ENCODE peak calls at places on chromosomes 2 and 18, in five cellular contexts. One of them, this sample, is unnamed.

GRCh38 chr2:71796174-71796592 is 342.8 kb downstream of the DYSF start:
- DNase-seq in Calu3: no peak
- DNase-seq in Peyer's patch: no peak
- DNase-seq in astrocyte of the spinal cord: peak
- DNase-seq in right lobe of liver: no peak
- DNase-seq in this sample: peak

GRCh38 chr2:27954771-27955384 is 64.3 kb downstream of the BABAM2 start:
- DNase-seq in Calu3: peak
- DNase-seq in Peyer's patch: peak
- DNase-seq in astrocyte of the spinal cord: peak
- DNase-seq in right lobe of liver: no peak
- DNase-seq in this sample: peak

GRCh38 chr2:24873619-24874018 is 46.4 kb downstream of the ADCY3 start:
- DNase-seq in Calu3: no peak
- DNase-seq in Peyer's patch: no peak
- DNase-seq in astrocyte of the spinal cord: no peak
- DNase-seq in right lobe of liver: no peak
- DNase-seq in this sample: no peak

GRCh38 chr2:147224070-147224469 is 620.8 kb upstream of the ACVR2A start:
- DNase-seq in Calu3: no peak
- DNase-seq in Peyer's patch: no peak
- DNase-seq in astrocyte of the spinal cord: no peak
- DNase-seq in right lobe of liver: no peak
- DNase-seq in this sample: no peak

GRCh38 chr18:80074183-80074582 is 34.9 kb upstream of the ADNP2 start:
- DNase-seq in Calu3: no peak
- DNase-seq in Peyer's patch: no peak
- DNase-seq in astrocyte of the spinal cord: no peak
- DNase-seq in right lobe of liver: no peak
- DNase-seq in this sample: no peak

GRCh38 chr2:199933466-199933865 is 21.8 kb downstream of the TYW5 start:
- DNase-seq in Calu3: no peak
- DNase-seq in Peyer's patch: no peak
- DNase-seq in astrocyte of the spinal cord: no peak
- DNase-seq in right lobe of liver: no peak
- DNase-seq in this sample: no peak

GRCh38 chr18:34802938-34803337 is 92.8 kb downstream of the DTNA start:
- DNase-seq in Calu3: no peak
- DNase-seq in Peyer's patch: no peak
- DNase-seq in astrocyte of the spinal cord: peak
- DNase-seq in right lobe of liver: no peak
- DNase-seq in this sample: no peak

GRCh38 chr18:11889284-11889683 is 18.8 kb downstream of the MPPE1 start:
- DNase-seq in Calu3: no peak
- DNase-seq in Peyer's patch: no peak
- DNase-seq in astrocyte of the spinal cord: no peak
- DNase-seq in right lobe of liver: no peak
- DNase-seq in this sample: no peak

GRCh38 chr18:49443837-49444236 is 16.6 kb downstream of the DYM start:
- DNase-seq in Calu3: no peak
- DNase-seq in Peyer's patch: no peak
- DNase-seq in astrocyte of the spinal cord: no peak
- DNase-seq in right lobe of liver: no peak
- DNase-seq in this sample: no peak

GRCh38 chr2:192499476-192499875 is 304.7 kb upstream of the TMEFF2 start:
- DNase-seq in Calu3: no peak
- DNase-seq in Peyer's patch: no peak
- DNase-seq in astrocyte of the spinal cord: peak
- DNase-seq in right lobe of liver: no peak
- DNase-seq in this sample: no peak

GRCh38 chr2:12764075-12764722 is 47.5 kb downstream of the TRIB2 start:
- DNase-seq in Calu3: no peak
- DNase-seq in Peyer's patch: no peak
- DNase-seq in astrocyte of the spinal cord: peak
- DNase-seq in right lobe of liver: no peak
- DNase-seq in this sample: no peak

GRCh38 chr18:27861539-27861938 is 315.4 kb downstream of the CDH2 start:
- DNase-seq in Calu3: no peak
- DNase-seq in Peyer's patch: no peak
- DNase-seq in astrocyte of the spinal cord: no peak
- DNase-seq in right lobe of liver: no peak
- DNase-seq in this sample: no peak

GRCh38 chr2:71833272-71833671 is 314.4 kb downstream of the CYP26B1 start:
- DNase-seq in Calu3: no peak
- DNase-seq in Peyer's patch: no peak
- DNase-seq in astrocyte of the spinal cord: no peak
- DNase-seq in right lobe of liver: no peak
- DNase-seq in this sample: no peak

GRCh38 chr2:68429311-68429826 is 37.7 kb downstream of the FBXO48 start:
- DNase-seq in Calu3: no peak
- DNase-seq in Peyer's patch: no peak
- DNase-seq in astrocyte of the spinal cord: no peak
- DNase-seq in right lobe of liver: no peak
- DNase-seq in this sample: no peak

GRCh38 chr2:138841459-138841858 is 61.3 kb upstream of the NXPH2 start:
- DNase-seq in Calu3: no peak
- DNase-seq in Peyer's patch: no peak
- DNase-seq in astrocyte of the spinal cord: no peak
- DNase-seq in right lobe of liver: no peak
- DNase-seq in this sample: no peak

GRCh38 chr2:233828546-233829192 is 25.7 kb downstream of the HJURP start:
- DNase-seq in Calu3: no peak
- DNase-seq in Peyer's patch: no peak
- DNase-seq in astrocyte of the spinal cord: no peak
- DNase-seq in right lobe of liver: no peak
- DNase-seq in this sample: no peak

GRCh38 chr2:48531141-48531648 is 1.2 kb downstream of the STON1 start:
- DNase-seq in Calu3: no peak
- DNase-seq in Peyer's patch: no peak
- DNase-seq in astrocyte of the spinal cord: peak
- DNase-seq in right lobe of liver: no peak
- DNase-seq in this sample: peak

GRCh38 chr2:45263147-45263546 is 253.9 kb upstream of the SIX2 start:
- DNase-seq in Calu3: peak
- DNase-seq in Peyer's patch: no peak
- DNase-seq in astrocyte of the spinal cord: no peak
- DNase-seq in right lobe of liver: no peak
- DNase-seq in this sample: no peak

GRCh38 chr2:236164201-236164982 is 3.8 kb downstream of the GBX2 start:
- DNase-seq in Calu3: no peak
- DNase-seq in Peyer's patch: no peak
- DNase-seq in astrocyte of the spinal cord: no peak
- DNase-seq in right lobe of liver: no peak
- DNase-seq in this sample: no peak

GRCh38 chr2:225177098-225177497 is 134.8 kb upstream of the DOCK10 start:
- DNase-seq in Calu3: no peak
- DNase-seq in Peyer's patch: no peak
- DNase-seq in astrocyte of the spinal cord: peak
- DNase-seq in right lobe of liver: no peak
- DNase-seq in this sample: peak

GRCh38 chr2:133673570-133673969 is 105.3 kb upstream of the NCKAP5 start:
- DNase-seq in Calu3: no peak
- DNase-seq in Peyer's patch: no peak
- DNase-seq in astrocyte of the spinal cord: no peak
- DNase-seq in right lobe of liver: peak
- DNase-seq in this sample: no peak

GRCh38 chr2:232377841-232378734 is 463 bp upstream of the ALPP start:
- DNase-seq in Calu3: peak
- DNase-seq in Peyer's patch: no peak
- DNase-seq in astrocyte of the spinal cord: no peak
- DNase-seq in right lobe of liver: no peak
- DNase-seq in this sample: no peak

GRCh38 chr2:43136862-43137261 is 89.5 kb downstream of the ZFP36L2 start:
- DNase-seq in Calu3: no peak
- DNase-seq in Peyer's patch: peak
- DNase-seq in astrocyte of the spinal cord: no peak
- DNase-seq in right lobe of liver: no peak
- DNase-seq in this sample: no peak

GRCh38 chr2:75560768-75561565 is at the start of gene EVA1A:
- DNase-seq in Calu3: peak
- DNase-seq in Peyer's patch: no peak
- DNase-seq in astrocyte of the spinal cord: peak
- DNase-seq in right lobe of liver: peak
- DNase-seq in this sample: no peak

GRCh38 chr2:160486341-160486740 is 7.3 kb downstream of the RBMS1 start:
- DNase-seq in Calu3: no peak
- DNase-seq in Peyer's patch: no peak
- DNase-seq in astrocyte of the spinal cord: no peak
- DNase-seq in right lobe of liver: no peak
- DNase-seq in this sample: no peak

GRCh38 chr2:221635949-221636348 is 63.8 kb upstream of the EPHA4 start:
- DNase-seq in Calu3: peak
- DNase-seq in Peyer's patch: no peak
- DNase-seq in astrocyte of the spinal cord: no peak
- DNase-seq in right lobe of liver: peak
- DNase-seq in this sample: no peak

GRCh38 chr18:62187543-62188378 is 706 bp downstream of the RELCH start:
- DNase-seq in Calu3: peak
- DNase-seq in Peyer's patch: no peak
- DNase-seq in astrocyte of the spinal cord: peak
- DNase-seq in right lobe of liver: peak
- DNase-seq in this sample: no peak
- TF ChIP-seq CTCF in Calu3: no peak
- TF ChIP-seq CTCF in Peyer's patch: no peak
- TF ChIP-seq CTCF in astrocyte of the spinal cord: no peak
- TF ChIP-seq CTCF in right lobe of liver: no peak
- TF ChIP-seq CTCF in this sample: no peak

DNA sequence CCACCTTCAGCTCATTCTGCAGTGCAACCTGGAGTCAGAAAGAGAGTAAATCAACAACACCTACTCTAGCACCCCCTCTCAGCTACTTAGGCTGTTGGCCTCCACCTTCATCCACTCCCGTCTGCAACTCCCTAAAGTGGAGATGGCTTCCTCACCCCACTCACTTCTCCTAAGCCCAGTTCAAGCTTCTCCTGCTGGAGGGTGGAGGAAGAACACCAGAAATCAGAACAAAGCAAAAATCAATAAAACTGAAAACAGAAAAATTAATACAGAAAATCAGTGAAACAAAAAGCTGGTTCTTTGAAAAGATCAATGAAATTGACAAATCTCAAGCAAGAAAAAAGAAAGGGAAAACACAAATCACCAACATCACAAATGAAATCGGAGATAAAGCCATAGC is 191.7 kb downstream of the ANAPC1 start:
- DNase-seq in Calu3: no peak
- DNase-seq in Peyer's patch: no peak
- DNase-seq in astrocyte of the spinal cord: no peak
- DNase-seq in right lobe of liver: no peak
- DNase-seq in this sample: no peak
- TF ChIP-seq CTCF in Calu3: no peak
- TF ChIP-seq CTCF in Peyer's patch: no peak
- TF ChIP-seq CTCF in astrocyte of the spinal cord: peak
- TF ChIP-seq CTCF in right lobe of liver: no peak
- TF ChIP-seq CTCF in this sample: no peak

GRCh38 chr2:99183025-99183424 is 2.0 kb downstream of the MRPL30 start:
- DNase-seq in Calu3: peak
- DNase-seq in Peyer's patch: no peak
- DNase-seq in astrocyte of the spinal cord: no peak
- DNase-seq in right lobe of liver: no peak
- DNase-seq in this sample: no peak

GRCh38 chr2:99184811-99185210 is 3.8 kb downstream of the MRPL30 start:
- DNase-seq in Calu3: no peak
- DNase-seq in Peyer's patch: no peak
- DNase-seq in astrocyte of the spinal cord: no peak
- DNase-seq in right lobe of liver: no peak
- DNase-seq in this sample: no peak

DNA sequence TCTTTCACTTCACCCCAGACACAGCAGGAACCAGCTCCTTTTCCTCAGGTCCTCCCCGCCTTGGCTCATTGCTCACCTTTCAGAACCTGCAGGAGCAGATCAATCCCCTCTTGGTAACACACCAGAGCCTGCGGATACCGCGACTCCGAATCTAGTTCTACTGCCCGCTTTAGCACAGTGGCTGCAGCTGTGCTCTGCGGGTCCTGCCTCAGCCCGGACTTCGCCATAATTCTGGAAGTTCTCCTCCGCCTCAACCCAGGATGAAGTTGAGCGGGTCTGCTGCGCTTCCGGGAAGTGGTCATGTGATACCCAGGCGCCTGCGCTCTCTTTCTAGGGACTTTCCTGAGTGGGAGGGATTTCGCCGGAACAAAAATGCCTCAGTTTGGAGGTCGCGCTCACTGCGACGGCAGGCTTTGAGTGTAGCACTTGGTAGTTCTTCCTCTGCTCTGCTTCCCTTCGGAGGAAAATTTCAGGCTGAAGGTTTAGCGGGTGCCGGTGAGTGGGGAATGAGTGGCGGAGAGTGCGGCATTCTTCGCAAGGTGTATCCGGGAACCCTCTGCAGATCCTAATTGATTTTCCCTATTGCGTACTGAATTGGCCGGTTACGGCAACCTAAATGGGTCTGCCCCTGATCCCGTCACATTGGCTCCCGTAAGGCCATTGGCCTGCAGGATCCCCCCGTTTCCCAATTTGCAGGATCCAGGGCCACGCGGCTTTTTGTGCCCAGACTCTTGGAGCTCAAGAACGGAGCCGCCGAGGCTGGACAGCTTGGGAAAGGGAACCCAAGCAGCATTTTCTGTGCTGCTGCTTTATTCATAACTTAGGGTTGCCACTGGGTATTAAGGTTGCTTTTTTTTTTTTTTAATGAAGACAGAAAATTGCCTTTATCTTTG is at the start of the genes MITD1 and MRPL30:
- DNase-seq in Calu3: peak
- DNase-seq in Peyer's patch: peak
- DNase-seq in astrocyte of the spinal cord: peak
- DNase-seq in right lobe of liver: peak
- DNase-seq in this sample: peak
- TF ChIP-seq CTCF in Calu3: no peak
- TF ChIP-seq CTCF in Peyer's patch: no peak
- TF ChIP-seq CTCF in astrocyte of the spinal cord: no peak
- TF ChIP-seq CTCF in right lobe of liver: no peak
- TF ChIP-seq CTCF in this sample: no peak

DNA sequence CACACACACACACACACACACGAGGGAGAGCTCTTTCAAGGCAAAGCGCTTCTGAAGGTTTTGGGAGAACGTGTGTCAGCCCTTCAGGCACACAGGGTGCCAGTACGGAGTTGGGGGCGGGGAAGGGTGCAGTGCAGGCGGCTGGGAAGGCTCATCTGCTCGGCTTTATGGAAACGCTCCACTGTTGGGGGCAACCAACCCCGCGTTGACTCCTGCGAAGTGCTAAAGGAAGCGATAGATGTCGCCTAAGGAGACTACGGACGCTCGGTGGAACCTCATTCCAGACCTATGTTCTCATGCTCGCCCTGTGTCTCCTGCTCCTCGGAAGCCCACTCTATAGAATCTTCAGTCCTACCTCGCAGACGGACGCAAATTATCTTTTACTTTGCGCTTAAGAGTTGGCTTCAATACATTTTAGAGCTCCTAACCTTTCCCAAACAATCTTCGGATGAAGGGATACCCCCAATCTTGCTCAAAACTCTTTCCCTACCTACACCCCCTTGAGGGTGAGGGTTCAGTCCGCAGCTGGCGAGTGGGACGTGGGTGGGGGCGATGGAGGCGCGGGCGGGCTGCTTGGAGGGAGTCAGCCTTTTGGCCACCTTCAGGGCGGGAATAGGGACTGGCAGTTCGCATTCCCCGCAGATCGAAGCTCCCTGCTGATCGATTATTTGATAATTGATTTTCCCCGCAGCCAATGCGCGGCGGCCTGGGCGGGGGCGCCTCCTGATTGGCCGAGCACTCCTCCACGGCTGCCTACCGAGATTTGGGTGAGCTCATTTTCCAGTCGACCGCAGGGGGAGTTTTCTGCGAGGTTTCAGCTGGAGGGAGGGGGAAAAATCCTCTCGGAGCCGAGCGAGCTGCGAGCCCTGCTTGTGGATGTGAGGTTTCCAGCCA is 1.9 kb upstream of the MEIS1 start:
- DNase-seq in Calu3: peak
- DNase-seq in Peyer's patch: no peak
- DNase-seq in astrocyte of the spinal cord: peak
- DNase-seq in right lobe of liver: peak
- DNase-seq in this sample: peak
- TF ChIP-seq CTCF in Calu3: no peak
- TF ChIP-seq CTCF in Peyer's patch: no peak
- TF ChIP-seq CTCF in astrocyte of the spinal cord: no peak
- TF ChIP-seq CTCF in right lobe of liver: no peak
- TF ChIP-seq CTCF in this sample: no peak